ENCODE peak calls at places on chromosome 3, in five cellular contexts. R, M, G, T and Q are unnamed samples.

GRCh38 chr3:120601554-120601953 is 5.4 kb downstream of the NDUFB4 start:
- DNase-seq in M (no peak), T (no peak), R (no peak), G (no peak), Q (no peak)

GRCh38 chr3:152760591-152760990 is 74.3 kb upstream of the P2RY1 start:
- DNase-seq in G (no peak), T (no peak), M (no peak), R (no peak), Q (no peak)

GRCh38 chr3:186653984-186654383 is 11.8 kb upstream of the HRG start:
- DNase-seq in G (no peak), R (no peak), T (no peak), M (no peak), Q (no peak)

GRCh38 chr3:136804813-136805212 is 14.1 kb upstream of the SLC35G2 start:
- DNase-seq in T (no peak), G (no peak), R (no peak), M (no peak), Q (no peak)

GRCh38 chr3:46406786-46407611 is at the start of the genes CCR5AS and CCRL2:
- DNase-seq in T (no peak), G (no peak), M (no peak), R (peak; percentile 80), Q (peak; percentile 45)

GRCh38 chr3:64645236-64645635 is 42.6 kb downstream of the ADAMTS9 start:
- DNase-seq in T (peak; percentile 55), M (no peak), G (no peak), R (no peak), Q (no peak)

GRCh38 chr3:128623762-128624176 is 26.8 kb downstream of the RPN1 start:
- DNase-seq in M (no peak), T (peak; percentile 76), R (no peak), G (no peak), Q (no peak)

GRCh38 chr3:100437879-100438622 is 36.7 kb downstream of the LNP1 start:
- DNase-seq in T (no peak), M (no peak), G (no peak), R (no peak), Q (no peak)

GRCh38 chr3:72890166-72890925 is 2.5 kb downstream of the GXYLT2 start:
- DNase-seq in T (peak; percentile 24), M (no peak), G (no peak), R (no peak), Q (no peak)

GRCh38 chr3:148643389-148643840 is 54.3 kb upstream of the AGTR1 start:
- DNase-seq in R (no peak), M (no peak), T (peak; percentile 90), G (peak; percentile 80), Q (no peak)

GRCh38 chr3:99859855-99860254 is 42.2 kb downstream of the CMSS1 start:
- DNase-seq in T (peak; percentile 98), G (peak; percentile 96), M (no peak), R (no peak), Q (no peak)

GRCh38 chr3:142808103-142808917 is 80.6 kb downstream of the PCOLCE2 start:
- DNase-seq in T (peak; percentile 93), M (no peak), G (peak; percentile 72), R (no peak), Q (no peak)

GRCh38 chr3:27279153-27279552 is 90.0 kb downstream of the NEK10 start:
- DNase-seq in G (no peak), M (no peak), R (no peak), T (peak; percentile 6), Q (no peak)

GRCh38 chr3:28334552-28334951 is 14.0 kb upstream of the ZCWPW2 start:
- DNase-seq in G (no peak), M (no peak), T (no peak), R (no peak), Q (no peak)

GRCh38 chr3:56974242-56974945 is 86.1 kb upstream of the SPATA12 start:
- DNase-seq in G (no peak), M (no peak), T (no peak), R (no peak), Q (no peak)